ENCODE peak calls at places on chromosomes 11 and 22, in ten cellular contexts. G is GM10248, U is HFF-Myc, N is K562, B is astrocyte of the cerebellum, M is OCI-LY7, V is heart left ventricle, J is hepatocyte, S is RWPE1, D is testis. I is an unnamed sample.

GRCh38 chr22:35480627-35481565 is 59.7 kb upstream of the RASD2 start:
- DNase-seq in N (peak; percentile 9), U (no peak), B (no peak), D (no peak), J (no peak), V (no peak), M (no peak), S (no peak), G (no peak), I (no peak)

GRCh38 chr11:78957481-78958245 is 383.0 kb upstream of the NARS2 start:
- DNase-seq in J (no peak), S (peak; percentile 37), M (no peak), G (no peak), V (no peak), D (no peak), U (no peak), N (no peak), B (no peak), I (no peak)

GRCh38 chr11:29518389-29519174 is 498.2 kb downstream of the KCNA4 start:
- DNase-seq in N (no peak), U (no peak), S (no peak), V (no peak), J (peak; percentile 50), G (no peak), D (peak; percentile 18), M (peak; percentile 83), B (no peak), I (no peak)

GRCh38 chr22:49582171-49582570 is 245.5 kb downstream of the BRD1 start:
- DNase-seq in M (no peak), S (no peak), U (no peak), N (no peak), G (no peak), D (no peak), B (no peak), J (no peak), V (no peak), I (no peak)

GRCh38 chr11:130700092-130700491 is 216.2 kb downstream of the SNX19 start:
- DNase-seq in S (no peak), M (no peak), B (no peak), D (no peak), U (no peak), J (no peak), N (no peak), G (no peak), V (no peak), I (no peak)

GRCh38 chr11:21588754-21589153 is 604.1 kb upstream of the ANO5 start:
- DNase-seq in S (no peak), J (no peak), U (no peak), G (no peak), V (no peak), M (no peak), B (no peak), D (no peak), N (no peak), I (no peak)

GRCh38 chr11:131253142-131253884 is 117.1 kb upstream of the NTM start:
- DNase-seq in V (no peak), N (no peak), B (no peak), S (no peak), J (no peak), D (no peak), G (no peak), U (no peak), M (no peak), I (no peak)

GRCh38 chr11:19276859-19277808 is 36.4 kb upstream of the E2F8 start:
- DNase-seq in S (peak; percentile 87), N (no peak), J (peak; percentile 57), D (no peak), U (no peak), B (no peak), M (no peak), V (no peak), G (no peak), I (no peak)

GRCh38 chr22:32023251-32023827 is 19.7 kb upstream of the SLC5A1 start:
- DNase-seq in J (peak; percentile 38), U (no peak), G (no peak), B (no peak), M (no peak), N (peak; percentile 4), V (no peak), S (peak; percentile 14), D (no peak), I (no peak)

GRCh38 chr11:45901646-45902045 is 5.4 kb downstream of the FREY1 start:
- DNase-seq in D (no peak), J (no peak), N (no peak), V (no peak), S (no peak), M (no peak), B (no peak), U (no peak), G (no peak), I (no peak)

GRCh38 chr11:69449320-69450063 is 32.0 kb upstream of the LINC01488 start:
- DNase-seq in G (no peak), S (no peak), J (no peak), M (no peak), D (no peak), U (peak; percentile 52), N (peak; percentile 93), V (peak; percentile 88), B (no peak), I (no peak)

GRCh38 chr11:30392221-30392784 is 69.4 kb downstream of the ARL14EP start:
- DNase-seq in B (no peak), M (no peak), U (no peak), J (peak; percentile 32), V (peak; percentile 53), G (no peak), S (no peak), N (no peak), D (peak; percentile 41), I (no peak)

GRCh38 chr11:116970485-116971292 is 127.5 kb downstream of the SIK3 start:
- DNase-seq in N (peak; percentile 46), S (no peak), V (no peak), J (no peak), D (no peak), G (no peak), U (no peak), B (no peak), M (no peak), I (no peak)

DNA sequence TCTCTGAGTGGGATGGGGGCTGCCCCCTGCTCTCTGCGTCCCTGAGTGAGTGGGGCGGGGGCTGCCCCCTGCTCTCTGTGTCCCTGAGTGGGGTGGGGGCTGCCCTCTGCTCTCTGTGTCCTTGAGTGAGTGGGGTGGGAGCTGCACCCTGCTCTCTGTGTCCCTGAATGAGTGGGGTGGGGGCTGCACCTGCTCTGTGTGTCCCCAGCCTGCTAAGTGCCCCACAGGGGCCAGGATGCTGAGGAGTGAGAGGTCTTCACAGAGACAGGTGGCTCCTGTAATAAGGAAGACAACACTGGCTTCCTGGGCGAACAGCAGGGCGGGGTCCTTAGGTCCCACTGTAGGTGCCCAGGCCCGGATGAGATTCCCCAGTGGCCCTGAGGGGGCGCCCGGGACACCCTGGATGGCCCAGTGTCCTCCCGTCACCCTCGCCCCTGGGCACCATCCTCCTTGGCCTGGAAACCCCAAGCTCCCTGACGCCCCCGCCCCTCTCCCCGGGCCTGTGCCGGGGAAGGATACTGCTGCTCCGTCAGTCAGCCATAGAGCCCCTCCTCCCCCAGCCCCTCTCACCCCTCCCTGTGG is 3.8 kb upstream of the CCDC188 start:
- DNase-seq in M (no peak), S (no peak), D (no peak), B (no peak), N (peak; percentile 59), U (no peak), G (no peak), J (no peak), V (no peak), I (no peak)
- TF ChIP-seq CTCF in M (no peak), S (no peak), D (no peak), B (peak; percentile 41), N (peak; percentile 63), U (no peak), G (no peak), J (no peak), V (no peak), I (no peak)

GRCh38 chr22:18023509-18024275 is 669 bp downstream of the MICAL3 start:
- DNase-seq in J (peak; percentile 91), S (peak; percentile 78), U (no peak), N (peak; percentile 46), B (peak; percentile 39), G (peak; percentile 59), D (peak; percentile 88), V (peak; percentile 88), M (peak; percentile 67), I (no peak)
- TF ChIP-seq CTCF in J (no peak), S (no peak), U (no peak), N (no peak), B (peak; percentile 0), G (no peak), D (no peak), V (peak; percentile 13), M (no peak), I (no peak)

DNA sequence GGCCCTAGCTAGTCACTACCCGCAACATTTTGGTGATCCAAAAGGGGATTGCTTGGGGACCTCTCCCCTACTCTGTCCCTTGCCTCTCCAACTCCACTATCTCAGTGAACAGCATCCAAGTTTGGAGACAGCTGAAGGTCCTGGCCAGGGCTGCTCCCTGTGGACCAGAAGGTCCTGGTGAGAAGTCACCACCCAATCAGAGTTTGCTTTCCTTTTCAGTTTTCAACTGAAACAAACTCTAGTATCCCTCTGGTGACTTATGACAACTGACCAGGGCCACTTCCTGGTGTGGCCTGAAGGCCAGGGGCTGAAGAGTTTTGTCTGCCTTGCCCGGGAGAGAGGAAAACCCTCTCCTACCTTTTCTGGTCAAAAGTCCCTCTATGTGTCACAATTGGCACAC is 5.1 kb downstream of the JAML start:
- DNase-seq in M (no peak), J (no peak), S (no peak), U (no peak), G (no peak), V (no peak), N (no peak), D (no peak), B (no peak), I (no peak)
- TF ChIP-seq CTCF in M (no peak), J (no peak), S (no peak), U (no peak), G (no peak), V (no peak), N (no peak), D (no peak), B (no peak), I (no peak)

GRCh38 chr22:39654959-39655579 is 84.5 kb downstream of the CACNA1I start:
- DNase-seq in V (no peak), D (no peak), U (no peak), S (no peak), N (peak; percentile 52), M (peak; percentile 21), G (no peak), B (no peak), J (no peak), I (no peak)
- TF ChIP-seq CTCF in V (no peak), D (no peak), U (peak; percentile 9), S (no peak), N (peak; percentile 38), M (peak; percentile 59), G (no peak), B (peak; percentile 18), J (no peak), I (no peak)

GRCh38 chr11:133163463-133164419 is 368.6 kb downstream of the OPCML start:
- DNase-seq in V (peak; percentile 30), J (peak; percentile 71), B (peak; percentile 15), U (no peak), N (peak; percentile 42), G (peak; percentile 54), D (peak; percentile 21), S (no peak), M (peak; percentile 30), I (no peak)
- TF ChIP-seq CTCF in V (peak; percentile 62), J (peak; percentile 81), B (peak; percentile 72), U (no peak), N (peak; percentile 25), G (peak; percentile 65), D (peak; percentile 55), S (peak; percentile 39), M (peak; percentile 85), I (no peak)

I was measured in natural killer cell.